ENCODE peak calls at places on chromosome 7, in six cellular contexts. Y is mesothelial cell of epicardium, T is heart right ventricle, W is AG10803, B is omental fat pad, J is upper lobe of right lung. R is an unnamed sample.

GRCh38 chr7:157193274-157193673 is 54.5 kb downstream of the UBE3C start:
- DNase-seq in Y (no peak), T (no peak), W (no peak), B (no peak), J (no peak), R (no peak)

GRCh38 chr7:34162676-34163075 is 257.3 kb downstream of the BMPER start:
- DNase-seq in Y (no peak), T (no peak), W (no peak), B (no peak), J (no peak), R (no peak)

GRCh38 chr7:97390915-97391593 is 273.6 kb downstream of the SDHAF3 start:
- DNase-seq in Y (no peak), T (no peak), W (no peak), B (no peak), J (no peak), R (no peak)

GRCh38 chr7:109354000-109354399 is 784.3 kb downstream of the DNAJB9 start:
- DNase-seq in Y (no peak), T (no peak), W (no peak), B (no peak), J (no peak), R (no peak)

GRCh38 chr7:109622320-109622719 is 1052.6 kb downstream of the DNAJB9 start:
- DNase-seq in Y (no peak), T (no peak), W (no peak), B (no peak), J (no peak), R (no peak)

GRCh38 chr7:40098810-40099209 is 35.6 kb downstream of the MPLKIP start:
- DNase-seq in Y (no peak), T (no peak), W (no peak), B (no peak), J (no peak), R (no peak)

GRCh38 chr7:41010418-41010817 is 692.5 kb downstream of the INHBA start:
- DNase-seq in Y (no peak), T (peak; percentile 25), W (peak; percentile 81), B (no peak), J (no peak), R (no peak)

GRCh38 chr7:33764752-33765451 is 140.4 kb upstream of the BMPER start:
- DNase-seq in Y (no peak), T (no peak), W (peak; percentile 66), B (no peak), J (no peak), R (no peak)

GRCh38 chr7:128831178-128831993 is 1.2 kb downstream of the FLNC start:
- DNase-seq in Y (peak; percentile 66), T (peak; percentile 76), W (peak; percentile 64), B (no peak), J (no peak), R (peak; percentile 32)

GRCh38 chr7:30764030-30764991 is 6.9 kb upstream of the MINDY4 start:
- DNase-seq in Y (no peak), T (peak; percentile 70), W (peak; percentile 85), B (no peak), J (no peak), R (no peak)

DNA sequence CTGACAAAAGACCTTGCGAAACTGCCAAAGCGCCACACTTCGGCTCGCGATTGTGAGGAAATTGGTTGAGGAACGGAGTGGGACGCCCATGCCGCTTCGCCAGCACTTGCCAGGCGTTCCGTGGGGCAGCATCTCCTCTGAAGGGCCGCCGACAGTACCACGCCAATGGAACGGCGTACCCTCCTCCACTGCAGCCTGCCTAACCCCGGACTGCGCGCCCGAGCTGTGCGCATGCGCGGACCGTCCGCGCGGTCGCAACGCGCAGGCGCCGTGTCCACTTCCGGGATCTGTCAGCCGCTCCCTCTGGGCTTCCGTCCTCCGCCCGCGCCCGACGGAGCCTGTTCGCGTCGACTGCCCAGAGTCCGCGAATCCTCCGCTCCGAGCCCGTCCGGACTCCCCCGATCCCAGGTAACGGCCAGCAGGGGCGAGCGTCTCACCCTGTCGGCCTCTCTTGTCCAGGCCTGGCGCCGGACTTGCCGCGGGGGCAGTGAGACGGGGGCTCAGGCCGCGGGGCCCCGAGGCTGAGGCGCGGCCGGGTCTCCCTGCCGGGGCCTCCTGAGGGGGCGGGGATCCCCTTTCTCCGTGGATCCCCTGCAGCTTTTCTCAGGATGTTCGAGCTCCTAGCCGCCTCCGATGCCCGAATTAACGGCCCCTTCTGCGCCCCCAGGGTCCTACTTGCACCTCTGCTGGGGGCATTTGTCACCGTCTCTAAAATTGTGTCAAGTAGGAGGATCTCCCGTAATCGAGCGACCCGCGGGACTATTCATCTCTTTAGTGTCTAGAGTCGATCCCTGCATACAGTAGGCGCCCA is at the start of gene ARPC1A:
- DNase-seq in Y (peak; percentile 97), T (peak; percentile 90), W (peak; percentile 90), B (peak; percentile 58), J (peak; percentile 96), R (peak; percentile 83)
- TF ChIP-seq CTCF in Y (no peak), T (no peak), W (peak; percentile 28), B (no peak), J (peak; percentile 19), R (peak; percentile 37)

GRCh38 chr7:44490351-44491200 is at the start of gene NUDCD3:
- DNase-seq in Y (peak; percentile 80), T (peak; percentile 84), W (peak; percentile 76), B (peak; percentile 36), J (peak; percentile 93), R (peak; percentile 69)
- TF ChIP-seq CTCF in Y (no peak), T (no peak), W (peak; percentile 27), B (no peak), J (peak; percentile 26), R (no peak)

GRCh38 chr7:66950311-66950710 is 29.3 kb downstream of the TMEM248 start:
- DNase-seq in Y (no peak), T (no peak), W (no peak), B (no peak), J (no peak), R (no peak)

GRCh38 chr7:66952343-66953043 is 31.5 kb downstream of the TMEM248 start:
- DNase-seq in Y (no peak), T (no peak), W (peak; percentile 50), B (no peak), J (no peak), R (no peak)

GRCh38 chr7:66948480-66949109 is 27.6 kb downstream of the TMEM248 start:
- DNase-seq in Y (no peak), T (no peak), W (no peak), B (no peak), J (no peak), R (no peak)

GRCh38 chr7:66953044-66953427 is 32.0 kb downstream of the TMEM248 start:
- DNase-seq in Y (no peak), T (no peak), W (no peak), B (no peak), J (no peak), R (no peak)

GRCh38 chr7:66950763-66951162 is 29.7 kb downstream of the TMEM248 start:
- DNase-seq in Y (no peak), T (no peak), W (no peak), B (no peak), J (no peak), R (no peak)
- TF ChIP-seq CTCF in Y (no peak), T (no peak), W (no peak), B (no peak), J (no peak), R (no peak)

GRCh38 chr7:64183827-64184372 is 23.1 kb upstream of the ZNF735 start:
- DNase-seq in Y (no peak), T (no peak), W (no peak), B (no peak), J (no peak), R (no peak)

GRCh38 chr7:64182036-64182790 is 24.8 kb upstream of the ZNF735 start:
- DNase-seq in Y (no peak), T (no peak), W (no peak), B (no peak), J (no peak), R (no peak)

GRCh38 chr7:64181586-64181985 is 25.4 kb upstream of the ZNF735 start:
- DNase-seq in Y (no peak), T (no peak), W (no peak), B (no peak), J (no peak), R (no peak)

GRCh38 chr7:64183126-64183742 is 23.8 kb upstream of the ZNF735 start:
- DNase-seq in Y (no peak), T (peak; percentile 22), W (no peak), B (no peak), J (no peak), R (no peak)

GRCh38 chr7:64180989-64181388 is 26.0 kb upstream of the ZNF735 start:
- DNase-seq in Y (no peak), T (no peak), W (no peak), B (no peak), J (no peak), R (no peak)
- TF ChIP-seq CTCF in Y (no peak), T (peak; percentile 37), W (no peak), B (no peak), J (peak; percentile 47), R (no peak)

DNA sequence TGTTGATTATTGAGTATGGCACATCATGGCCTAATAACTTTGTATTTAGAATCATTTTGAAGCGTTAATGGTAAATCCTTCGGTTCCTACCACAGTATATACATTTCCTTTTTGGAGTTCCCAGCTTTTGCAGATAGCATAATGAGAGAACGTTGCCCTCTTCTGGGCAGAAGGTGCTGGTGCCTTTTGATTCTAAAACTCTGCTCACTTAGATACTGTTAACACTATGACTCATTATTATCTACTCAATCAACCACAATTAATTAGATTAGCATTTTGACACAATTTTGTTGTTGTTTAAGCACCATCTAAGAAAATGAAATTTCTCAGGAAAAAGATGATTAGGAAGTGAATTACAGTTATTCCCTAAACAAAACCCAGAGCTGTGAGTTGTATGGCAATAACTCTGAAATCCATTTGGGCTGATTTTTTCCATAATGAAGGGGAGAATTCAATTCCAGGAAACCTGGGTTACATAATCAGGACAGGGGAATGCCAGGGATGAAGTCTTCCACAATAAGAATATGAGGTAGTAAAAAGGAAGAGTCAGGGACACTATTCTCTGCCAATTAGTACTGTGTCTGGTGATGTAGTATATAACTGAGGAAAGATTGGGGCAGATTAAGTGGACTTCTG is 11.5 kb upstream of the DLD start:
- DNase-seq in Y (no peak), T (no peak), W (peak; percentile 58), B (no peak), J (no peak), R (peak; percentile 12)
- TF ChIP-seq CTCF in Y (peak; percentile 64), T (peak; percentile 67), W (peak; percentile 93), B (peak; percentile 25), J (peak; percentile 78), R (peak; percentile 87)

DNA sequence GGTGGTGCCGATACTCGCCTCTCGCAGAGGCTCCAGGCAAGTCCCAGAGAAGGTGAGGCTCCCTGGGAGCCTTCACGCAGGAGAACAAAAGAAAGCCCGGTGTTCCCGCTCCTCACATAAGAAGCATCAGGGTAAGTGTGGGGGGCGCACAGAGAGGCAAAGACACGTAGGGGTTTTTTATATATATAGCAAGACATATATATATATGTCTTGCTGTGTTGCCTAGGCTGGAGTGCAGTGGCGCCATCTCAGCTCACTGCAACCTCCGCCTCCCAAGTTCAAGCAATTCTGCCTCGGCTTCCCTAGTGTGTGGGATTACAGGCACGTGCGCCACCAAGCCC is 61.3 kb downstream of the PDIA4 start:
- DNase-seq in Y (no peak), T (no peak), W (no peak), B (no peak), J (no peak), R (no peak)
- TF ChIP-seq CTCF in Y (no peak), T (peak; percentile 8), W (no peak), B (peak; percentile 20), J (no peak), R (no peak)

DNA sequence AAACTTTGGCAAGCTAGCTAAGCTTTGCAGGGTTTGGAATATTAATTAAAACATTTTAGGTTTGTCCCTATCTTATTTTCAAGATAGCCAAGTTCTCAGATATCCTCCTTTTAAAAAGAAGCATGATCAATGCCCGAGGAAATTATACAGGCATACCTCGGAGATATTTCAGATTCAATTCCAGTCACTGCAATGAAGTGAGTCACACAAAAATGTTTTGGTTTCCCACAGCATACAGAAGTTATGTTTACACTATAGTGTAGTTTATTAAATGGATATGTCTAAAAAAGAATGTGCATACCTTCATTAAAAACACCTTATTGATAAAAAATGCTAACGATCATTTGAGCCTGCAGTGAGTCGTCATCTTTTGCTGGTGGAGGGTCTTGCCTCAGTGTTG is 382.9 kb upstream of the NPVF start:
- DNase-seq in Y (no peak), T (no peak), W (no peak), B (no peak), J (no peak), R (no peak)
- TF ChIP-seq CTCF in Y (no peak), T (no peak), W (no peak), B (no peak), J (no peak), R (no peak)

R was measured in neural crest cell.